ENCODE peak calls at places on chromosomes 16 and 17, in seven cellular contexts. One of them, this sample, is unnamed.

GRCh38 chr16:61590577-61590976 is 445.7 kb downstream of the CDH8 start:
- DNase-seq in OCI-LY7: no peak
- DNase-seq in B cell: no peak
- DNase-seq in cardiac muscle cell: no peak
- DNase-seq in thoracic aorta: no peak
- DNase-seq in mucosa of descending colon: no peak
- DNase-seq in tibial artery: no peak
- DNase-seq in this sample: no peak

GRCh38 chr17:81044764-81045589 is 10.0 kb downstream of the BAIAP2 start:
- DNase-seq in OCI-LY7: no peak
- DNase-seq in B cell: no peak
- DNase-seq in cardiac muscle cell: peak
- DNase-seq in thoracic aorta: no peak
- DNase-seq in mucosa of descending colon: peak
- DNase-seq in tibial artery: peak
- DNase-seq in this sample: peak

GRCh38 chr16:53770641-53771040 is 66.7 kb downstream of the FTO start:
- DNase-seq in OCI-LY7: no peak
- DNase-seq in B cell: no peak
- DNase-seq in cardiac muscle cell: no peak
- DNase-seq in thoracic aorta: no peak
- DNase-seq in mucosa of descending colon: no peak
- DNase-seq in tibial artery: no peak
- DNase-seq in this sample: no peak

GRCh38 chr16:85460983-85461813 is 151.9 kb upstream of the GSE1 start:
- DNase-seq in OCI-LY7: no peak
- DNase-seq in B cell: no peak
- DNase-seq in cardiac muscle cell: peak
- DNase-seq in thoracic aorta: no peak
- DNase-seq in mucosa of descending colon: no peak
- DNase-seq in tibial artery: no peak
- DNase-seq in this sample: no peak

GRCh38 chr16:67901734-67902133 is 8.7 kb downstream of the PSKH1 start:
- DNase-seq in OCI-LY7: no peak
- DNase-seq in B cell: no peak
- DNase-seq in cardiac muscle cell: no peak
- DNase-seq in thoracic aorta: no peak
- DNase-seq in mucosa of descending colon: no peak
- DNase-seq in tibial artery: no peak
- DNase-seq in this sample: no peak

GRCh38 chr16:80200079-80200478 is 340.7 kb upstream of the DYNLRB2 start:
- DNase-seq in OCI-LY7: no peak
- DNase-seq in B cell: no peak
- DNase-seq in cardiac muscle cell: no peak
- DNase-seq in thoracic aorta: no peak
- DNase-seq in mucosa of descending colon: no peak
- DNase-seq in tibial artery: no peak
- DNase-seq in this sample: no peak

GRCh38 chr16:57578521-57579360 is 36.3 kb downstream of the ADGRG5 start:
- DNase-seq in OCI-LY7: no peak
- DNase-seq in B cell: no peak
- DNase-seq in cardiac muscle cell: no peak
- DNase-seq in thoracic aorta: no peak
- DNase-seq in mucosa of descending colon: no peak
- DNase-seq in tibial artery: peak
- DNase-seq in this sample: peak

GRCh38 chr17:38604479-38605229 is 1.1 kb downstream of the SRCIN1 start:
- DNase-seq in OCI-LY7: peak
- DNase-seq in B cell: peak
- DNase-seq in cardiac muscle cell: no peak
- DNase-seq in thoracic aorta: no peak
- DNase-seq in mucosa of descending colon: no peak
- DNase-seq in tibial artery: no peak
- DNase-seq in this sample: no peak

GRCh38 chr17:27079660-27080059 is 214.3 kb upstream of the WSB1 start:
- DNase-seq in OCI-LY7: no peak
- DNase-seq in B cell: no peak
- DNase-seq in cardiac muscle cell: no peak
- DNase-seq in thoracic aorta: no peak
- DNase-seq in mucosa of descending colon: no peak
- DNase-seq in tibial artery: no peak
- DNase-seq in this sample: no peak

GRCh38 chr17:7959503-7960253 is 27.7 kb downstream of the CNTROB start:
- DNase-seq in OCI-LY7: no peak
- DNase-seq in B cell: no peak
- DNase-seq in cardiac muscle cell: peak
- DNase-seq in thoracic aorta: no peak
- DNase-seq in mucosa of descending colon: no peak
- DNase-seq in tibial artery: no peak
- DNase-seq in this sample: no peak

GRCh38 chr16:30953111-30953510 is 4.2 kb downstream of the ORAI3 start:
- DNase-seq in OCI-LY7: no peak
- DNase-seq in B cell: no peak
- DNase-seq in cardiac muscle cell: no peak
- DNase-seq in thoracic aorta: no peak
- DNase-seq in mucosa of descending colon: no peak
- DNase-seq in tibial artery: no peak
- DNase-seq in this sample: no peak

GRCh38 chr17:78276499-78276898 is 45.1 kb downstream of the TMEM235 start:
- DNase-seq in OCI-LY7: peak
- DNase-seq in B cell: peak
- DNase-seq in cardiac muscle cell: no peak
- DNase-seq in thoracic aorta: no peak
- DNase-seq in mucosa of descending colon: no peak
- DNase-seq in tibial artery: no peak
- DNase-seq in this sample: no peak

GRCh38 chr17:47367257-47367656 is 43.5 kb downstream of the EFCAB13 start:
- DNase-seq in OCI-LY7: no peak
- DNase-seq in B cell: no peak
- DNase-seq in cardiac muscle cell: no peak
- DNase-seq in thoracic aorta: no peak
- DNase-seq in mucosa of descending colon: no peak
- DNase-seq in tibial artery: no peak
- DNase-seq in this sample: no peak

DNA sequence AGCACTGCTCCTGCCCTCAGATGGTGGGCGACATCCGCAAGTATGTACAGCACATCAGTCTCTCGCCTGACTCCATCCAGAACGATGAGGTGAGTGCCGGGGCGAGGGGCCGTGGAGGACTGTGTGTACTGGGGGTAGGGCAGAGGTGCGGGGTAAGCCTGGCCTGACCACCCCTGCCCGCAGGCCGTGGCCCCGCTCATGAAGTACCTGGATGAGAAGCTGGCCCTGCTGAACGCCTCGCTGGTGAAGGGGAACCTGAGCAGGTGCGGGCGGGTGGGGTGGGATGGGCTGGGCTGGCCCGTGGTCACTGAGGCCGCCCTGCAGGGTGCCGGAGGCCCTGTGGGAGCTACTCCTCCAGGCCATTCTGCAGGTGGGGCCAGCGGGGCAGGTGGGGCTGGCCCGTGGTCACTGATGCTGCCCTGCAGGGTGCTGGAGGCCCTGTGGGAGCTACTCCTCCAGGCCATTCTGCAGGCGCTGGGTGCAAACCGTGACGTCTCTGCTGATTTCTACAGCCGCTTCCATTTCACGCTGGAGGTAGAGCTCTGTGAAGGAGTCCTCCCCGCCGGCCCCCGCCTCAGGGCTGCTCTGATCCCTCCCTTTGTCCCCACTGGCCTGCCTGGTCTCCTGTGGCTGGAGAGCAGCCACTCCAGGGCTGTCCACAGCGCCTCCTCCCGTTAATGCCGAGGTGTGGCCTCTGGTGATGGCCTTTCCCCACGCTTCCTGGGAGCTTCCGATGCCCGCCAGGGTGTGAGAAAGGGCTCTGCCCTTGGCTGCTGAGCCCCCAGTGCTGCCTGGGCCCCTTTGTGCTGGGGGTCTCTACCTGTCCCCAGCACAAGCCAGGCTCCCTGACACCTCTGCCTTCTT is 5.0 kb downstream of the TSR3 start:
- DNase-seq in OCI-LY7: no peak
- DNase-seq in B cell: peak
- DNase-seq in cardiac muscle cell: no peak
- DNase-seq in thoracic aorta: no peak
- DNase-seq in mucosa of descending colon: no peak
- DNase-seq in tibial artery: no peak
- DNase-seq in this sample: no peak
- TF ChIP-seq CTCF in OCI-LY7: no peak
- TF ChIP-seq CTCF in B cell: no peak
- TF ChIP-seq CTCF in cardiac muscle cell: no peak
- TF ChIP-seq CTCF in thoracic aorta: no peak
- TF ChIP-seq CTCF in mucosa of descending colon: no peak
- TF ChIP-seq CTCF in tibial artery: no peak
- TF ChIP-seq CTCF in this sample: no peak

GRCh38 chr16:10616744-10617640 is 36.6 kb upstream of the EMP2 start:
- DNase-seq in OCI-LY7: no peak
- DNase-seq in B cell: no peak
- DNase-seq in cardiac muscle cell: peak
- DNase-seq in thoracic aorta: no peak
- DNase-seq in mucosa of descending colon: peak
- DNase-seq in tibial artery: no peak
- DNase-seq in this sample: no peak
- TF ChIP-seq CTCF in OCI-LY7: no peak
- TF ChIP-seq CTCF in B cell: no peak
- TF ChIP-seq CTCF in cardiac muscle cell: peak
- TF ChIP-seq CTCF in thoracic aorta: no peak
- TF ChIP-seq CTCF in mucosa of descending colon: no peak
- TF ChIP-seq CTCF in tibial artery: no peak
- TF ChIP-seq CTCF in this sample: no peak

DNA sequence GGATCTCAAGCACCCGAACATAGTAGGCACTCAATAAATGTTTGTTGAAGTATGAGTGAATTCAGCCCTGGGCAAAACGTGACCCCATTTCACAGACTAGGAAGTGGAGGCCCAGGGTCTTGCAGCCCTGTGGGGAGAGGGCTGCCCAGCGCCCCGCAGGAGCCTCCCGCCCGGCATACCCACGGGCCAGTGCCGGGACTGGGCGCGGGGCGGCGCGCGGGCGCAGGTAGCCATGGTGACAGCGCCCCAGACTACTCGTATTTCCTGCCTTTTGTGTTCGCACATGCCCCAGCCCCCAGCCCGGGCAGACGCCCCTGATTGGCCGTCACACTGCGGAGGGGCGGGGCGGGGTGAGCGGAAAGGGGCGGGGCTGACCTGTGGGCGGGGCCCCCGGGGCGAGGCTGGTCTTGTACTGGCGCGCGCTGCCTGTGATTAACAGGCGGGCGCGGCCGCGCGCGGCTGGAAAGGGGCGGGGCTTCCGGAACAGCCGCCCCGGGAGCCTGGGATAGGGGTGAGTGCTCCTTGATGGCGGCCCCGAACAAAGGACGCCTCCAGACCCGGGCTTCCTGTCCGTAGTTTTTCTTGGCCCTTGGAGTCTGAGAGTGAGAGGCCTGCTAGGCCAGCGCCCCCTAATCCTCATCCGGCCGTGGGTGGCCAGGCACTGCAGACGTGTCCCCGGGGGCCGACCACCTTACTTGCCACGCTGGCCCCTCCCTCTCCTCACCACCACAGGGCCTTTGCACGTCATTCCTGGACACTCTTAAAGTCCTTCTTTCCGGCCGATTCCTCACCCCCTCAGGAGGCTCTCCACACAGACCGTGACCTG is 71.0 kb downstream of the RAI1 start:
- DNase-seq in OCI-LY7: peak
- DNase-seq in B cell: peak
- DNase-seq in cardiac muscle cell: peak
- DNase-seq in thoracic aorta: peak
- DNase-seq in mucosa of descending colon: peak
- DNase-seq in tibial artery: peak
- DNase-seq in this sample: peak
- TF ChIP-seq CTCF in OCI-LY7: peak
- TF ChIP-seq CTCF in B cell: peak
- TF ChIP-seq CTCF in cardiac muscle cell: peak
- TF ChIP-seq CTCF in thoracic aorta: peak
- TF ChIP-seq CTCF in mucosa of descending colon: no peak
- TF ChIP-seq CTCF in tibial artery: peak
- TF ChIP-seq CTCF in this sample: peak

GRCh38 chr16:23171234-23171948 is 11.2 kb upstream of the SCNN1G start:
- DNase-seq in OCI-LY7: no peak
- DNase-seq in B cell: no peak
- DNase-seq in cardiac muscle cell: peak
- DNase-seq in thoracic aorta: no peak
- DNase-seq in mucosa of descending colon: no peak
- DNase-seq in tibial artery: no peak
- DNase-seq in this sample: no peak

GRCh38 chr16:23174622-23175021 is 7.9 kb upstream of the SCNN1G start:
- DNase-seq in OCI-LY7: no peak
- DNase-seq in B cell: no peak
- DNase-seq in cardiac muscle cell: peak
- DNase-seq in thoracic aorta: no peak
- DNase-seq in mucosa of descending colon: no peak
- DNase-seq in tibial artery: no peak
- DNase-seq in this sample: no peak

DNA sequence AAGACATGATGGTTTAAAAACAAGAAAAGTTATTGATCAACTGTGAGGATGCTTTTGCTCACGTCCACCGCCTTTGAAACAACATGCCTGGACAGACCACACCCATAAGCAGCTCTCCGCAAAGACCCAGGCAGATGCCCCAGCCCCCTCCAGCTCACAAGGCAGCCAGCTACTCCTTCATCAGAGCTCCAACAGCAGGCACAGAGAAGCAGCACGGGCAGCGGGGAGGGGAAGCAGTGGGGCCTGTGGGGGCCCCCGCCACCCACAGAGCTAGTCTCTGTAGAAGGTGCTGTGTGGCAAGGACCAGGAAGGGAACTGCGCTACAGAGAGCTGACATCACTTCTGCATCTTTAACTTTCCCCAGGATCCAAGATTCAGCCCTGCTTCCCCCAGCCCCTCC is 10.0 kb upstream of the SCNN1G start:
- DNase-seq in OCI-LY7: no peak
- DNase-seq in B cell: no peak
- DNase-seq in cardiac muscle cell: no peak
- DNase-seq in thoracic aorta: no peak
- DNase-seq in mucosa of descending colon: no peak
- DNase-seq in tibial artery: no peak
- DNase-seq in this sample: no peak
- TF ChIP-seq CTCF in OCI-LY7: no peak
- TF ChIP-seq CTCF in B cell: no peak
- TF ChIP-seq CTCF in cardiac muscle cell: no peak
- TF ChIP-seq CTCF in thoracic aorta: no peak
- TF ChIP-seq CTCF in mucosa of descending colon: no peak
- TF ChIP-seq CTCF in tibial artery: no peak
- TF ChIP-seq CTCF in this sample: no peak

GRCh38 chr17:9936075-9936474 is 31.0 kb upstream of the RCVRN start:
- DNase-seq in OCI-LY7: no peak
- DNase-seq in B cell: no peak
- DNase-seq in cardiac muscle cell: no peak
- DNase-seq in thoracic aorta: no peak
- DNase-seq in mucosa of descending colon: no peak
- DNase-seq in tibial artery: no peak
- DNase-seq in this sample: no peak
- TF ChIP-seq CTCF in OCI-LY7: no peak
- TF ChIP-seq CTCF in B cell: no peak
- TF ChIP-seq CTCF in cardiac muscle cell: no peak
- TF ChIP-seq CTCF in thoracic aorta: no peak
- TF ChIP-seq CTCF in mucosa of descending colon: no peak
- TF ChIP-seq CTCF in tibial artery: no peak
- TF ChIP-seq CTCF in this sample: no peak

This sample was measured in osteocyte.